ENCODE peak calls at places on chromosomes 13 and 19, in nine cellular contexts. One of them, this sample, is unnamed. For H3K9me3 and H3K27me3, the result is how much of the 10 kb centered on the place peaks cover.

GRCh38 chr13:27133889-27134288 is 37.7 kb downstream of the USP12 start:
- DNase-seq in Peyer's patch: no peak
- DNase-seq in heart left ventricle: no peak
- DNase-seq in body of pancreas: no peak
- DNase-seq in SJSA1: no peak
- DNase-seq in CD8-positive, alpha-beta memory T cell: no peak
- DNase-seq in PC-9: no peak
- DNase-seq in thoracic aorta: no peak
- DNase-seq in tibial nerve: no peak
- DNase-seq in this sample: no peak

GRCh38 chr19:35757231-35757748 is 461 bp upstream of the HSPB6 start:
- DNase-seq in body of pancreas: peak
- DNase-seq in CD8-positive, alpha-beta memory T cell: no peak
- DNase-seq in SJSA1: peak
- DNase-seq in heart left ventricle: peak
- DNase-seq in tibial nerve: peak
- DNase-seq in Peyer's patch: peak
- DNase-seq in PC-9: no peak
- DNase-seq in thoracic aorta: peak
- DNase-seq in this sample: peak

GRCh38 chr13:79455331-79455730 is 25.6 kb upstream of the NDFIP2 start:
- DNase-seq in SJSA1: no peak
- DNase-seq in Peyer's patch: no peak
- DNase-seq in heart left ventricle: no peak
- DNase-seq in thoracic aorta: no peak
- DNase-seq in PC-9: peak
- DNase-seq in CD8-positive, alpha-beta memory T cell: no peak
- DNase-seq in tibial nerve: no peak
- DNase-seq in body of pancreas: no peak
- DNase-seq in this sample: no peak

GRCh38 chr19:58196911-58197616 is 14.2 kb downstream of the ZNF274 start:
- DNase-seq in SJSA1: no peak
- DNase-seq in PC-9: peak
- DNase-seq in tibial nerve: no peak
- DNase-seq in heart left ventricle: no peak
- DNase-seq in Peyer's patch: no peak
- DNase-seq in body of pancreas: no peak
- DNase-seq in CD8-positive, alpha-beta memory T cell: peak
- DNase-seq in thoracic aorta: no peak
- DNase-seq in this sample: no peak

GRCh38 chr13:113730831-113731191 is 28.2 kb upstream of the TMEM255B start:
- DNase-seq in Peyer's patch: no peak
- DNase-seq in PC-9: no peak
- DNase-seq in heart left ventricle: no peak
- DNase-seq in thoracic aorta: no peak
- DNase-seq in CD8-positive, alpha-beta memory T cell: no peak
- DNase-seq in tibial nerve: no peak
- DNase-seq in body of pancreas: no peak
- DNase-seq in SJSA1: no peak
- DNase-seq in this sample: no peak

GRCh38 chr13:111361873-111362648 is 41.6 kb downstream of the TEX29 start:
- DNase-seq in CD8-positive, alpha-beta memory T cell: no peak
- DNase-seq in tibial nerve: no peak
- DNase-seq in heart left ventricle: no peak
- DNase-seq in PC-9: no peak
- DNase-seq in Peyer's patch: no peak
- DNase-seq in body of pancreas: no peak
- DNase-seq in thoracic aorta: no peak
- DNase-seq in SJSA1: peak
- DNase-seq in this sample: no peak

GRCh38 chr13:111213964-111214726 is 99.0 kb downstream of the ARHGEF7 start:
- DNase-seq in PC-9: no peak
- DNase-seq in thoracic aorta: no peak
- DNase-seq in SJSA1: no peak
- DNase-seq in body of pancreas: no peak
- DNase-seq in CD8-positive, alpha-beta memory T cell: no peak
- DNase-seq in Peyer's patch: peak
- DNase-seq in heart left ventricle: no peak
- DNase-seq in tibial nerve: peak
- DNase-seq in this sample: no peak

GRCh38 chr19:45164577-45165335 is 4.0 kb upstream of the NKPD1 start:
- DNase-seq in heart left ventricle: peak
- DNase-seq in tibial nerve: no peak
- DNase-seq in body of pancreas: peak
- DNase-seq in thoracic aorta: no peak
- DNase-seq in Peyer's patch: peak
- DNase-seq in PC-9: peak
- DNase-seq in SJSA1: peak
- DNase-seq in CD8-positive, alpha-beta memory T cell: peak
- DNase-seq in this sample: no peak

GRCh38 chr13:66656050-66656449 is 574.1 kb downstream of the PCDH9 start:
- DNase-seq in body of pancreas: no peak
- DNase-seq in thoracic aorta: no peak
- DNase-seq in Peyer's patch: no peak
- DNase-seq in SJSA1: no peak
- DNase-seq in PC-9: no peak
- DNase-seq in tibial nerve: no peak
- DNase-seq in CD8-positive, alpha-beta memory T cell: no peak
- DNase-seq in heart left ventricle: no peak
- DNase-seq in this sample: no peak

GRCh38 chr19:720691-721160 is 12.0 kb downstream of the PALM start:
- DNase-seq in heart left ventricle: no peak
- DNase-seq in CD8-positive, alpha-beta memory T cell: no peak
- DNase-seq in thoracic aorta: no peak
- DNase-seq in body of pancreas: no peak
- DNase-seq in SJSA1: no peak
- DNase-seq in Peyer's patch: no peak
- DNase-seq in tibial nerve: no peak
- DNase-seq in PC-9: no peak
- DNase-seq in this sample: no peak

GRCh38 chr19:12788682-12789097 is 2.6 kb upstream of the JUNB start:
- DNase-seq in heart left ventricle: peak
- DNase-seq in tibial nerve: peak
- DNase-seq in thoracic aorta: no peak
- DNase-seq in Peyer's patch: peak
- DNase-seq in body of pancreas: peak
- DNase-seq in CD8-positive, alpha-beta memory T cell: no peak
- DNase-seq in SJSA1: peak
- DNase-seq in PC-9: peak
- DNase-seq in this sample: peak

GRCh38 chr13:58823701-58824100 is 1192.2 kb downstream of the PCDH17 start:
- DNase-seq in Peyer's patch: no peak
- DNase-seq in heart left ventricle: no peak
- DNase-seq in thoracic aorta: no peak
- DNase-seq in body of pancreas: no peak
- DNase-seq in PC-9: no peak
- DNase-seq in tibial nerve: no peak
- DNase-seq in CD8-positive, alpha-beta memory T cell: no peak
- DNase-seq in SJSA1: no peak
- DNase-seq in this sample: no peak

GRCh38 chr13:67754016-67754415 is 523.9 kb upstream of the PCDH9 start:
- DNase-seq in tibial nerve: no peak
- DNase-seq in CD8-positive, alpha-beta memory T cell: no peak
- DNase-seq in SJSA1: no peak
- DNase-seq in heart left ventricle: no peak
- DNase-seq in body of pancreas: no peak
- DNase-seq in thoracic aorta: no peak
- DNase-seq in Peyer's patch: no peak
- DNase-seq in PC-9: no peak
- DNase-seq in this sample: no peak

GRCh38 chr19:27652796-27653195 is 1560.2 kb downstream of the UQCRFS1 start:
- DNase-seq in CD8-positive, alpha-beta memory T cell: no peak
- DNase-seq in heart left ventricle: no peak
- DNase-seq in Peyer's patch: no peak
- DNase-seq in tibial nerve: no peak
- DNase-seq in SJSA1: no peak
- DNase-seq in body of pancreas: no peak
- DNase-seq in PC-9: peak
- DNase-seq in thoracic aorta: no peak
- DNase-seq in this sample: no peak
- H3K9me3 ChIP-seq in CD8-positive, alpha-beta memory T cell: under half
- H3K9me3 ChIP-seq in heart left ventricle: under half
- H3K9me3 ChIP-seq in Peyer's patch: under half
- H3K9me3 ChIP-seq in tibial nerve: under half
- H3K9me3 ChIP-seq in SJSA1: under half
- H3K9me3 ChIP-seq in body of pancreas: under half
- H3K9me3 ChIP-seq in PC-9: under half
- H3K9me3 ChIP-seq in thoracic aorta: under half
- H3K9me3 ChIP-seq in this sample: under half

DNA sequence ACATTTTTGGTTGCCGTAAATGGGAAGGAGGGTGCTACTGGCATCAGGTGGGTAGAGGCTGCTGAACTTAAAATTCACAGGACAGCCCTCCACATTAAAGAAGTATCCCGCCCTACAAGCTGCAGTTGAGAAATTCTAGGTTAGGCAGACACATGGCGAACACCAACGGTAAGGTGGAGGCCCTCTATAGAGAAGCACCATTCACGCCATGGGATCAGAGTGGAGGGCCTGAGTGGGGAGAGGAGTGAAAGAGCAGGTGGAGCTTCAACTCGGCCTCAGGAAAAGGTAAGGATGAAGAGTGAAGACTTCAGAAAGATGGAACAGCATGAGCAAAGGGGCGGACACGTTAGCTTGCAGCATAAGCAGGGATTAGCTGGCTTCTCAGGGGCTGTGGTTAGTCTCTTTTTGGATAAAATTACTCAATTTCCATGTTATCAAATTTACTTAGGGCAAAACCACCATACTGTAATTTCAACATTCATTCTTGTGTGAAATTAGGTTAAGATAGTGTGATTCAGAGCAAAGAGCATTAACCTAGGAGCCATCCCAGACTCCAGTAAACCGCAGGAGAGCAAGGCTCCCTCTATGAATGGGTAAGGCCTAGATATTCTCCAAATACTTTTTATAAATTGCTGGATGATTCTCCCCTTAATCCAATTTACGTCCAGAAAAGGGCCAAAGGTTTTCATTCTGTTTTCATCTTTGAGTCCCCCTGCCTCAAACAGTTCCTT is 1.2 kb downstream of the EEF1AKMT1 start:
- DNase-seq in SJSA1: no peak
- DNase-seq in body of pancreas: no peak
- DNase-seq in heart left ventricle: no peak
- DNase-seq in PC-9: no peak
- DNase-seq in thoracic aorta: no peak
- DNase-seq in Peyer's patch: no peak
- DNase-seq in tibial nerve: no peak
- DNase-seq in CD8-positive, alpha-beta memory T cell: peak
- DNase-seq in this sample: no peak
- H3K4me3 ChIP-seq in SJSA1: peak
- H3K4me3 ChIP-seq in body of pancreas: peak
- H3K4me3 ChIP-seq in heart left ventricle: peak
- H3K4me3 ChIP-seq in PC-9: peak
- H3K4me3 ChIP-seq in thoracic aorta: peak
- H3K4me3 ChIP-seq in Peyer's patch: peak
- H3K4me3 ChIP-seq in tibial nerve: peak
- H3K4me3 ChIP-seq in CD8-positive, alpha-beta memory T cell: peak
- H3K4me3 ChIP-seq in this sample: peak

GRCh38 chr19:18791315-18791678 is 192 bp upstream of the COMP start:
- DNase-seq in CD8-positive, alpha-beta memory T cell: no peak
- DNase-seq in thoracic aorta: no peak
- DNase-seq in body of pancreas: no peak
- DNase-seq in heart left ventricle: no peak
- DNase-seq in Peyer's patch: no peak
- DNase-seq in SJSA1: peak
- DNase-seq in tibial nerve: no peak
- DNase-seq in PC-9: no peak
- DNase-seq in this sample: no peak

GRCh38 chr19:18790566-18791314 is at the start of gene COMP:
- DNase-seq in heart left ventricle: no peak
- DNase-seq in PC-9: no peak
- DNase-seq in tibial nerve: no peak
- DNase-seq in SJSA1: peak
- DNase-seq in Peyer's patch: no peak
- DNase-seq in body of pancreas: no peak
- DNase-seq in thoracic aorta: no peak
- DNase-seq in CD8-positive, alpha-beta memory T cell: no peak
- DNase-seq in this sample: no peak

GRCh38 chr19:18789883-18790565 is 1.1 kb downstream of the COMP start:
- DNase-seq in heart left ventricle: no peak
- DNase-seq in SJSA1: no peak
- DNase-seq in Peyer's patch: peak
- DNase-seq in CD8-positive, alpha-beta memory T cell: no peak
- DNase-seq in PC-9: no peak
- DNase-seq in thoracic aorta: no peak
- DNase-seq in body of pancreas: no peak
- DNase-seq in tibial nerve: no peak
- DNase-seq in this sample: peak

GRCh38 chr19:18789422-18789832 is 1.7 kb downstream of the COMP start:
- DNase-seq in Peyer's patch: no peak
- DNase-seq in PC-9: no peak
- DNase-seq in tibial nerve: no peak
- DNase-seq in thoracic aorta: no peak
- DNase-seq in body of pancreas: no peak
- DNase-seq in SJSA1: no peak
- DNase-seq in heart left ventricle: no peak
- DNase-seq in CD8-positive, alpha-beta memory T cell: no peak
- DNase-seq in this sample: no peak

GRCh38 chr19:18788782-18789421 is 2.2 kb downstream of the COMP start:
- DNase-seq in PC-9: no peak
- DNase-seq in heart left ventricle: no peak
- DNase-seq in Peyer's patch: no peak
- DNase-seq in CD8-positive, alpha-beta memory T cell: no peak
- DNase-seq in tibial nerve: no peak
- DNase-seq in thoracic aorta: no peak
- DNase-seq in SJSA1: no peak
- DNase-seq in body of pancreas: no peak
- DNase-seq in this sample: no peak
- H3K27me3 ChIP-seq in PC-9: under half
- H3K27me3 ChIP-seq in heart left ventricle: half or more
- H3K27me3 ChIP-seq in Peyer's patch: under half
- H3K27me3 ChIP-seq in CD8-positive, alpha-beta memory T cell: under half
- H3K27me3 ChIP-seq in tibial nerve: half or more
- H3K27me3 ChIP-seq in thoracic aorta: under half
- H3K27me3 ChIP-seq in SJSA1: under half
- H3K27me3 ChIP-seq in body of pancreas: under half
- H3K27me3 ChIP-seq in this sample: under half

DNA sequence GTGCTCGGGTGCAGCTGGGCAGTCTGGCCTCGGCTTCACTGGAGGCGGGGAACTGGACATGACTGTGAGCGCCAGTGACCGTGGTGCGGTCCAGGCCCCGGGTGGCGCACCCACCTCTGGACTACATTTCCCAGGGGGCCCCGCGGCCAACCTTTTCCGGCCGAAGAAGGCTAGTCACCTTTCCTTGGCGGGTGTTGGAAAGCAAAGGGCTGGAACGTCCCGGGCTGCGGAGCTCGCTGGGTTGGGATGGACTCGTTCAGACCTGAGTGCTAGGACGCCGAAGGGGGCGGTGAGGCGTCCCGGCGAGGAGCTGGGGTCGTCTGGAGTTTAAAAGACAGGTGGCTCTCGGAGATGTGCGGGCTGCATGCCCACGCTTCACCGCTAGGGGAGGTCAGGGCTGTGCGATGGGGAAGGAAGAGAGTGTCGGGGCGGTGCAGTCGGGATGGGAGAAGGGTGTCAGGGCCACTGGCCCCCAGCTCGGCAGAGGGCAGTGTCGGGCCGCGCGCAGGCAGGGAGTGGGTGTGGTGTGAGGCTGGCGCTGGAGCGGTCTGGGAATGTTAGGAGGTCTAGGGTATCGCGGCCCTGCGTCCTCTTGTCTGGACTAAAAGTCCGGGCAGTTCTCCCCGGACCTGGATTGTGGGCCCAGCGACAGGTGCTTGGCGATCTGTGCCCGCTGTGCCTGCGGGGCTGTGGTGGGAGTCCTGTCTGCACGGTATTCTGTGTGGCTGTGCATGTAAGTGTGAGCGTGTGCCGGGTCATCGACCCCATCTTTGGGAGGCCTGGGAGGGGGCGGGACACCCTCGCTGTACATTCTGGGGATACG is 57.1 kb downstream of the ZNF568 start:
- DNase-seq in tibial nerve: peak
- DNase-seq in CD8-positive, alpha-beta memory T cell: peak
- DNase-seq in body of pancreas: peak
- DNase-seq in SJSA1: no peak
- DNase-seq in heart left ventricle: peak
- DNase-seq in PC-9: no peak
- DNase-seq in Peyer's patch: peak
- DNase-seq in thoracic aorta: peak
- DNase-seq in this sample: peak
- H3K9me3 ChIP-seq in tibial nerve: under half
- H3K9me3 ChIP-seq in CD8-positive, alpha-beta memory T cell: under half
- H3K9me3 ChIP-seq in body of pancreas: under half
- H3K9me3 ChIP-seq in SJSA1: under half
- H3K9me3 ChIP-seq in heart left ventricle: under half
- H3K9me3 ChIP-seq in PC-9: under half
- H3K9me3 ChIP-seq in Peyer's patch: under half
- H3K9me3 ChIP-seq in thoracic aorta: under half
- H3K9me3 ChIP-seq in this sample: under half

This sample was measured in MG63.